ENCODE peak calls at places on chromosomes 12 and 14, in ten cellular contexts. I is stomach, S is tibial nerve, W is brain microvascular endothelial cell, V is mucosa of descending colon, T is hepatocyte, B is GM13976, Z is astrocyte of the spinal cord, D is fibroblast of the aortic adventitia, F is colonic mucosa. Q is an unnamed sample.

GRCh38 chr12:104060791-104061190 is 3.5 kb upstream of the HCFC2 start:
- DNase-seq in I (no peak), S (no peak), W (no peak), V (no peak), T (no peak), B (no peak), Z (no peak), D (no peak), F (no peak), Q (no peak)

GRCh38 chr14:31926123-31926522 is 151.0 kb upstream of the ARHGAP5 start:
- DNase-seq in I (no peak), S (no peak), W (no peak), V (no peak), T (peak; percentile 67), B (peak; percentile 52), Z (peak; percentile 46), D (peak; percentile 55), F (no peak), Q (peak; percentile 58)

GRCh38 chr14:53929871-53930685 is 26.5 kb downstream of the BMP4 start:
- DNase-seq in I (no peak), S (no peak), W (no peak), V (peak; percentile 42), T (peak; percentile 62), B (peak; percentile 40), Z (no peak), D (no peak), F (peak; percentile 59), Q (peak; percentile 34)

GRCh38 chr14:66005899-66006434 is 480.2 kb upstream of the CCDC196 start:
- DNase-seq in I (no peak), S (no peak), W (no peak), V (no peak), T (no peak), B (no peak), Z (no peak), D (no peak), F (no peak), Q (no peak)

GRCh38 chr12:100926669-100927248 is 132.2 kb downstream of the ANO4 start:
- DNase-seq in I (no peak), S (no peak), W (no peak), V (no peak), T (peak; percentile 68), B (no peak), Z (peak; percentile 33), D (peak; percentile 45), F (peak; percentile 23), Q (no peak)

GRCh38 chr12:67086116-67086515 is 183.0 kb upstream of the CAND1 start:
- DNase-seq in I (no peak), S (no peak), W (no peak), V (no peak), T (no peak), B (no peak), Z (no peak), D (no peak), F (no peak), Q (no peak)

GRCh38 chr12:54749191-54749818 is 101.1 kb upstream of the DCD start:
- DNase-seq in I (no peak), S (peak; percentile 17), W (peak; percentile 17), V (no peak), T (peak; percentile 68), B (peak; percentile 51), Z (peak; percentile 43), D (peak; percentile 71), F (peak; percentile 26), Q (peak; percentile 52)

GRCh38 chr14:31159682-31160296 is 47.8 kb downstream of the HECTD1 start:
- DNase-seq in I (no peak), S (no peak), W (peak; percentile 50), V (no peak), T (peak; percentile 21), B (no peak), Z (peak; percentile 19), D (peak; percentile 52), F (peak; percentile 24), Q (no peak)

GRCh38 chr12:47316609-47317049 is 236.9 kb upstream of the AMIGO2 start:
- DNase-seq in I (no peak), S (no peak), W (no peak), V (no peak), T (no peak), B (no peak), Z (no peak), D (peak; percentile 8), F (no peak), Q (no peak)

GRCh38 chr12:47321436-47321835 is 241.7 kb upstream of the AMIGO2 start:
- DNase-seq in I (no peak), S (no peak), W (no peak), V (no peak), T (no peak), B (no peak), Z (no peak), D (no peak), F (no peak), Q (no peak)

GRCh38 chr12:47318963-47319362 is 239.2 kb upstream of the AMIGO2 start:
- DNase-seq in I (no peak), S (no peak), W (no peak), V (no peak), T (no peak), B (no peak), Z (no peak), D (no peak), F (no peak), Q (no peak)

GRCh38 chr12:47317182-47317915 is 237.6 kb upstream of the AMIGO2 start:
- DNase-seq in I (no peak), S (no peak), W (no peak), V (no peak), T (no peak), B (peak; percentile 31), Z (no peak), D (no peak), F (no peak), Q (no peak)

DNA sequence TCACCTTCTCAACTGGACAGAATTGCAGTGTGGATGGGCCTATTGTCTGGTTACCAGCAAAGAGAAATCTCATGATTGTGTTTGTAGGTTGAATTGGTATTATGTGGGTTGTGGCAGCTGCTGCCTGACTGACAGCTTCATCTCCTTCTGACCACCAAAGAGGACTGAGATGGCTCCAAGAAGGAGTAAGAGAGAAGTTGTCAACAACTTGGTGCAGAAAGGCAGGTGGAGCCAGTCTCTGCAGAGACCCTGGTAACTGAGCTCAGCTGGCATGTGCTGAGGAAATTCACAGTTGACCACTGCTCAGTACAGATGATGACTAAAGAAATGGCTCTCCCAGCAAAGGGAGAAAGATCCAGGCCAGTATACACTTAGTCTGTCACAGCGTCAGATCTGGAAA is 240.0 kb upstream of the AMIGO2 start:
- DNase-seq in I (no peak), S (no peak), W (no peak), V (no peak), T (no peak), B (no peak), Z (no peak), D (no peak), F (no peak), Q (no peak)
- TF ChIP-seq CTCF in I (no peak), S (no peak), W (no peak), V (no peak), T (no peak), B (no peak), Z (no peak), D (no peak), F (no peak), Q (no peak)

DNA sequence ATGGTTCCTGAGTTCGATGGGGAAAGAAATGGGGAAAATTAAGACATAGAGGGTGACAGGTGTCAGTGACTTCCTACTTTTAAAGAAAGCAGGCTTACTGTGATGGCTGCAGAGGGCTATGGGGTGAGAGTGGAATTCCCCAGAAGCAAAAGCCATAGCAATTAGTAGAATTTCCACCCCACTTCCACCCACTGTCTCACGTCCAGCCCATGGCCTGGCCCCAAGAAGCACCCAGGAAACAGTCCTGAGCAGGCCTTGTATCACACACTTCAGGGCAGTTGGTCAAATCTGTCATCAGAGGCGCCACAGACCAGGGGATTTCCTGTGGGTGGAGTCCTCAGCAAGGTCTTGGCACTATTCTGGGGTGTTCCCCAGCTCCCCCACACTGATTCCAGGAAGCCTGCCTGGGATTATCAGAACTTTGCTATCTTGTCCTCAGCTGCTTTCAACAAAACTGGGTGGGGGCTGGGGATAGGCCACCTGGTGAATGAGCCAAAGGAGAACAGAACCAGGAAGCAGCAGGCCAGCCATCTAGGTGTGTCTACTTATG is 120.1 kb upstream of the CCND2 start:
- DNase-seq in I (no peak), S (no peak), W (no peak), V (peak; percentile 73), T (no peak), B (peak; percentile 76), Z (no peak), D (no peak), F (peak; percentile 78), Q (peak; percentile 70)
- TF ChIP-seq CTCF in I (no peak), S (no peak), W (no peak), V (no peak), T (no peak), B (no peak), Z (no peak), D (no peak), F (no peak), Q (no peak)

DNA sequence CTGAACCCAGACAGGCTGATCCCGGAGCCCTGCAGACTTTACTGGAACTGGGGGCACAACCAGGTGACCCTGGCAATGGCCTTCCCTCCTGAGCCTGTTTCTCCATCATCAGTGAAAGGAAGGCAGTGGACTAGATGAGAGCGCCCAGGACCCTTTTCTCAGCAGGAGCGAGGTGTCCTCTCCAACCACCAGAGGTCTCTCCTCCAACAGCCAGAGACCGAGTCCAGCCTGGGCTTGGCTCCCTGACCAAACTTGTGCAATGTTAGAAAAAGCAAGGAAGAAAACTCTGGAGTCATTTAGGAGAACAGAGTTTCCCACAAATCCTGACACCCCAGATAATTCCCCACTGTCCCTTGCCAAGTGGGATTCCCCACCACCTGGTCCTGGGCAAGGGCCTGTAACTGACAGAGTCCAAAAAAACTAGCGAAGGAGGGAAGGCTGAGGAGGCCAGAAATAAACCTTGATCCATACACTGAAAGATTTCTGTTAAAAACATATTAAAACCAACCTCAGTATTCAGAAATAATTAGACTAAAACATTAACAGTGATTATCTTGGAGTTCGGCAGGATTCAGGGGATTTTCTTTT is 9.0 kb downstream of the RPS6KL1 start:
- DNase-seq in I (peak; percentile 65), S (peak; percentile 81), W (peak; percentile 62), V (no peak), T (peak; percentile 87), B (peak; percentile 75), Z (peak; percentile 75), D (peak; percentile 87), F (peak; percentile 60), Q (peak; percentile 75)
- TF ChIP-seq CTCF in I (peak; percentile 71), S (peak; percentile 75), W (peak; percentile 96), V (no peak), T (peak; percentile 85), B (peak; percentile 56), Z (peak; percentile 93), D (peak; percentile 93), F (peak; percentile 40), Q (peak; percentile 61)

GRCh38 chr12:2795291-2796186 is 769 bp downstream of the FKBP4 start:
- DNase-seq in I (peak; percentile 84), S (peak; percentile 68), W (peak; percentile 17), V (peak; percentile 88), T (peak; percentile 89), B (peak; percentile 94), Z (peak; percentile 47), D (peak; percentile 41), F (peak; percentile 86), Q (peak; percentile 94)

GRCh38 chr12:2796187-2796663 is 1.5 kb downstream of the FKBP4 start:
- DNase-seq in I (no peak), S (no peak), W (no peak), V (no peak), T (peak; percentile 44), B (no peak), Z (no peak), D (no peak), F (peak; percentile 47), Q (no peak)

GRCh38 chr12:2800046-2800570 is 5.3 kb downstream of the FKBP4 start:
- DNase-seq in I (peak; percentile 51), S (no peak), W (no peak), V (no peak), T (no peak), B (no peak), Z (no peak), D (no peak), F (no peak), Q (no peak)

GRCh38 chr12:2794736-2795289 is at the start of gene FKBP4:
- DNase-seq in I (peak; percentile 93), S (peak; percentile 89), W (peak; percentile 61), V (peak; percentile 95), T (peak; percentile 96), B (peak; percentile 97), Z (peak; percentile 80), D (peak; percentile 71), F (peak; percentile 96), Q (peak; percentile 98)

DNA sequence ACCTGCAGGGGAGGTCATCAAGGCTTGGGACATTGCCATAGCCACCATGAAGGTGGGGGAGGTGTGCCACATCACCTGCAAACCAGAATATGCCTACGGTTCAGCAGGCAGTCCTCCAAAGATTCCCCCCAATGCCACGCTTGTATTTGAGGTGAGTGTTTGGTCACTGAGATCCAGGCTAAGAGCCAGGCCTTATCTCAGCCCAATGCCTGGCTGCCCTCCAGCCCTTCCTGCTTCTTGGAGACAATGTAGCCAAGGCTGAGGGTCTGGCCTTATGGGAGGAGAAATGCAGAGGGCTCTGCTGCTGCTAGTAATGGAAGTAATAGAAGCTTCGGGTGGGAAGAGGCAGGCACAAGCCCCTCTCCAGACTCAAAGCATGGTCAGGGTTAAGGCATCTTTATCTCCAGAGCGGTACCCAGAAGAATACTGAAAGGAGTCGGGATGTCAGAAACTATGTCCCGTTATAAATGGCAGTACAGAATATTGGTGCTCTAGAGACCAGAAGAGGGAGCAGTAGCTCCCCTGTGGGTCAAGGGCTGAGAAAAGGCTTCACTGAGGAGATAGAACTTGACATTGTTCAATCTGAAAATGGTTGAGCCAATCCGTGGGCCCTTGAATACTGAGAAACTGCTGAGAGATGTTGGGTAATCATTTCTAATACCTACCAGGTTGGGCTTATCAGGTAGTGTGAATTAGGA is 3.1 kb downstream of the FKBP4 start:
- DNase-seq in I (peak; percentile 88), S (no peak), W (no peak), V (no peak), T (no peak), B (no peak), Z (no peak), D (peak; percentile 53), F (no peak), Q (no peak)
- TF ChIP-seq CTCF in I (no peak), S (peak; percentile 5), W (peak; percentile 48), V (no peak), T (no peak), B (no peak), Z (peak; percentile 16), D (peak; percentile 21), F (no peak), Q (peak; percentile 17)